ENCODE peak calls at places on chromosomes 11 and 22, in nine cellular contexts. K is uterus; F is heart left ventricle; Z is fibroblast of lung; B is prostate gland; M is adrenal gland; N is lower lobe of right lung; J is substantia nigra; H is CD4-positive, alpha-beta memory T cell. W is an unnamed sample.

GRCh38 chr11:72430743-72431570 is 3.4 kb downstream of the CLPB start:
- DNase-seq in Z (peak; percentile 67), J (no peak), N (peak; percentile 54), K (no peak), M (peak; percentile 41), B (peak; percentile 38), H (peak; percentile 30), F (no peak), W (no peak)

GRCh38 chr22:38491707-38492348 is 14.3 kb downstream of the DDX17 start:
- DNase-seq in N (no peak), K (no peak), M (no peak), B (no peak), F (no peak), H (no peak), J (no peak), Z (no peak), W (no peak)

GRCh38 chr22:37089451-37089850 is 20.1 kb downstream of the TMPRSS6 start:
- DNase-seq in B (no peak), J (no peak), M (no peak), K (no peak), H (no peak), N (peak; percentile 58), F (no peak), Z (no peak), W (no peak)

GRCh38 chr11:60699282-60699681 is at the start of gene MS4A8:
- DNase-seq in B (no peak), M (no peak), N (no peak), F (no peak), Z (no peak), K (no peak), J (no peak), H (no peak), W (no peak)

GRCh38 chr11:8252388-8252787 is 11.3 kb downstream of the LMO1 start:
- DNase-seq in J (no peak), B (no peak), Z (no peak), K (no peak), N (peak; percentile 14), F (no peak), M (no peak), H (no peak), W (no peak)

GRCh38 chr11:65781152-65781961 is 581 bp upstream of the AP5B1 start:
- DNase-seq in Z (no peak), H (no peak), B (peak; percentile 46), K (no peak), N (peak; percentile 70), M (no peak), J (no peak), F (no peak), W (peak; percentile 74)

GRCh38 chr11:67261942-67262681 is 4.2 kb upstream of the GRK2 start:
- DNase-seq in M (peak; percentile 31), H (no peak), J (no peak), N (no peak), F (no peak), K (no peak), B (no peak), Z (no peak), W (peak; percentile 73)

GRCh38 chr22:36453266-36453607 is 28.2 kb downstream of the TXN2 start:
- DNase-seq in K (no peak), F (no peak), J (no peak), B (no peak), Z (no peak), N (no peak), M (no peak), H (no peak), W (no peak)

GRCh38 chr11:116217006-116217405 is 555.8 kb downstream of the BUD13 start:
- DNase-seq in K (no peak), F (no peak), B (peak; percentile 11), N (peak; percentile 61), M (peak; percentile 39), J (no peak), Z (peak; percentile 31), H (no peak), W (no peak)

GRCh38 chr11:114366331-114367243 is 33.7 kb downstream of the C11orf71 start:
- DNase-seq in H (no peak), B (no peak), M (no peak), J (no peak), Z (peak; percentile 63), K (no peak), F (no peak), N (no peak), W (no peak)

GRCh38 chr11:130156108-130157022 is 3.2 kb upstream of the ST14 start:
- DNase-seq in F (no peak), B (no peak), N (no peak), H (no peak), M (peak; percentile 45), Z (no peak), K (no peak), J (no peak), W (no peak)

GRCh38 chr11:91700854-91701253 is 523.8 kb upstream of the FAT3 start:
- DNase-seq in K (no peak), J (no peak), Z (no peak), N (no peak), M (no peak), H (no peak), B (no peak), F (no peak), W (no peak)

GRCh38 chr11:96088914-96089313 is 165.0 kb upstream of the MTMR2 start:
- DNase-seq in B (no peak), H (no peak), M (no peak), J (no peak), Z (no peak), N (no peak), K (no peak), F (no peak), W (no peak)

GRCh38 chr11:96092511-96092910 is 168.6 kb upstream of the MTMR2 start:
- DNase-seq in J (no peak), B (no peak), H (no peak), F (no peak), K (no peak), N (no peak), Z (no peak), M (no peak), W (no peak)

GRCh38 chr11:96091476-96091875 is 167.6 kb upstream of the MTMR2 start:
- DNase-seq in H (peak; percentile 36), M (no peak), B (no peak), J (no peak), K (no peak), N (no peak), F (no peak), Z (no peak), W (no peak)

GRCh38 chr11:96094156-96094555 is 170.2 kb upstream of the MTMR2 start:
- DNase-seq in H (no peak), K (no peak), N (no peak), B (no peak), M (no peak), J (no peak), Z (no peak), F (no peak), W (no peak)

GRCh38 chr11:96090711-96091110 is 166.8 kb upstream of the MTMR2 start:
- DNase-seq in M (no peak), K (no peak), J (no peak), F (no peak), H (no peak), B (no peak), Z (peak; percentile 84), N (no peak), W (no peak)
- H3K27ac ChIP-seq in M (no peak overlapping the region), K (peak overlapping the region; percentile 13), J (no peak overlapping the region), F (no peak overlapping the region), H (no peak overlapping the region), B (no peak overlapping the region), Z (no peak overlapping the region), N (no peak overlapping the region), W (peak overlapping the region; percentile 42)

GRCh38 chr22:40982482-40983385 is 31.6 kb downstream of the RBX1 start:
- DNase-seq in F (no peak), N (no peak), H (no peak), M (no peak), K (no peak), Z (no peak), B (no peak), J (no peak), W (no peak)
- H3K27ac ChIP-seq in F (no peak overlapping the region), N (no peak overlapping the region), H (no peak overlapping the region), M (no peak overlapping the region), K (no peak overlapping the region), Z (no peak overlapping the region), B (no peak overlapping the region), J (no peak overlapping the region), W (no peak overlapping the region)

GRCh38 chr11:34357646-34358257 is at the start of gene ABTB2:
- DNase-seq in Z (peak; percentile 97), F (peak; percentile 98), J (peak; percentile 92), K (peak; percentile 99), N (peak; percentile 99), M (peak; percentile 98), B (peak; percentile 99), H (peak; percentile 96), W (peak; percentile 98)
- H3K27ac ChIP-seq in Z (peak within 1 kb of the TSS; percentile 11), F (peak within 1 kb of the TSS; percentile 83), J (peak within 1 kb of the TSS; percentile 58), K (peak within 1 kb of the TSS; percentile 87), N (peak within 1 kb of the TSS; percentile 59), M (peak within 1 kb of the TSS; percentile 82), B (peak within 1 kb of the TSS; percentile 76), H (peak within 1 kb of the TSS; percentile 34), W (peak within 1 kb of the TSS; percentile 73)

GRCh38 chr11:93740031-93740801 is 1.1 kb downstream of the TAF1D start:
- DNase-seq in J (no peak), N (peak; percentile 56), K (no peak), F (peak; percentile 8), Z (peak; percentile 31), M (no peak), H (peak; percentile 24), B (no peak), W (no peak)

GRCh38 chr11:93738647-93739081 is 2.6 kb downstream of the TAF1D start:
- DNase-seq in H (no peak), N (no peak), Z (no peak), M (no peak), J (no peak), B (no peak), F (no peak), K (no peak), W (no peak)

GRCh38 chr11:93735627-93736026 is 5.7 kb downstream of the TAF1D start:
- DNase-seq in B (no peak), H (no peak), J (no peak), N (no peak), F (no peak), M (no peak), K (no peak), Z (no peak), W (no peak)

GRCh38 chr11:93736129-93736528 is 5.2 kb downstream of the TAF1D start:
- DNase-seq in B (no peak), Z (peak; percentile 50), N (no peak), H (no peak), F (no peak), K (no peak), J (no peak), M (no peak), W (no peak)

DNA sequence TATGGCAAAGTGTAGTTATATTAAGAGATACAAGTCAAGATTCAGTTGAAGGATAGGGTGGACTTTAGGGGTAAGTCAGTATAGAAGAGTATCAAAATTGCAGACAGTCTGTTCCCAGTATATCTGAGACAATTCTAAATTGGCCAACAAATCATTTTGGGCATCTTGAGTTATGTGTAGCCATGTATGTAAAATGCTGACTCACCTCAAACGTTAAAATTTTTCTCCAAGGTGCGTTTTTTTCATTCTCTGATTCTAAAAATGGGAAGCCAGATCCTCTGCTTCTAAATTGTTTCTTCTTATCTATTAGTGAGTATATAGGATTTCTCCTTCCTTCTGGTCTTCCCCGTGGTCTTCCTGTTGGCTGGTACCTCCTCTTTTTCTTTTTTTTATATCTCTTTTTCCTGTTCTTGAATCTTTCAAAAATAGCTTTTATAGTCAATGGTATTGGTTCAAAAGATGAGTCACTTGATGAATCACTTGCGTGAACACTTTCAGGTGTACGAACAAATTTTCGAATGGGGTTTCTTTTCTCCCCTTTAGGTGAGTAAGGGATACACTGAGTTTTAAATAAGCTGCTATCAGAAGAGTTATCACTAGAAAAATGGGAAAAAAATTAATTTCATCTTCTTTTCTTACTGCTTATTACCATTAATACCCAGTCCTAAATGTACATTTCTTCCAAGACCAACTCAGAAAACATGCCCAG is 3.2 kb downstream of the TAF1D start:
- DNase-seq in B (no peak), H (no peak), M (no peak), F (no peak), J (no peak), Z (no peak), N (no peak), K (no peak), W (no peak)
- H3K27ac ChIP-seq in B (no peak overlapping the region), H (peak overlapping the region; percentile 93), M (no peak overlapping the region), F (no peak overlapping the region), J (no peak overlapping the region), Z (no peak overlapping the region), N (no peak overlapping the region), K (peak overlapping the region; percentile 14), W (no peak overlapping the region)